ENCODE peak calls at places on chromosomes 12 and 14, in four cellular contexts. One of them, this sample, is unnamed.

GRCh38 chr12:105291531-105291930 is 39.0 kb upstream of the C12orf75 start:
- DNase-seq in HepG2: no peak
- DNase-seq in HCT116: no peak
- DNase-seq in astrocyte: no peak
- DNase-seq in this sample: no peak

GRCh38 chr12:71558445-71558844 is 105.2 kb downstream of the ZFC3H1 start:
- DNase-seq in HepG2: no peak
- DNase-seq in HCT116: no peak
- DNase-seq in astrocyte: peak
- DNase-seq in this sample: no peak

GRCh38 chr12:46556105-46556559 is 183.6 kb upstream of the SLC38A2 start:
- DNase-seq in HepG2: peak
- DNase-seq in HCT116: peak
- DNase-seq in astrocyte: peak
- DNase-seq in this sample: no peak

GRCh38 chr12:31362759-31363415 is 36.9 kb upstream of the SINHCAF start:
- DNase-seq in HepG2: peak
- DNase-seq in HCT116: no peak
- DNase-seq in astrocyte: no peak
- DNase-seq in this sample: peak

GRCh38 chr12:46965137-46965536 is 114.3 kb upstream of the PCED1B start:
- DNase-seq in HepG2: no peak
- DNase-seq in HCT116: no peak
- DNase-seq in astrocyte: peak
- DNase-seq in this sample: no peak

GRCh38 chr12:128613821-128614220 is 209.9 kb downstream of the SLC15A4 start:
- DNase-seq in HepG2: no peak
- DNase-seq in HCT116: no peak
- DNase-seq in astrocyte: no peak
- DNase-seq in this sample: no peak

GRCh38 chr12:95083938-95084337 is 10.5 kb upstream of the NR2C1 start:
- DNase-seq in HepG2: no peak
- DNase-seq in HCT116: no peak
- DNase-seq in astrocyte: peak
- DNase-seq in this sample: peak

GRCh38 chr12:101004891-101005290 is 205.1 kb downstream of the SLC5A8 start:
- DNase-seq in HepG2: no peak
- DNase-seq in HCT116: no peak
- DNase-seq in astrocyte: no peak
- DNase-seq in this sample: no peak

GRCh38 chr14:21093769-21094681 is 4.4 kb downstream of the ZNF219 start:
- DNase-seq in HepG2: no peak
- DNase-seq in HCT116: no peak
- DNase-seq in astrocyte: no peak
- DNase-seq in this sample: peak

GRCh38 chr14:75751291-75751690 is 90.2 kb downstream of the TTLL5 start:
- DNase-seq in HepG2: no peak
- DNase-seq in HCT116: no peak
- DNase-seq in astrocyte: peak
- DNase-seq in this sample: no peak

GRCh38 chr12:108594-108993 is 42.0 kb downstream of the IQSEC3 start:
- DNase-seq in HepG2: no peak
- DNase-seq in HCT116: no peak
- DNase-seq in astrocyte: no peak
- DNase-seq in this sample: peak

GRCh38 chr12:64433915-64434314 is 18.0 kb upstream of the TBK1 start:
- DNase-seq in HepG2: no peak
- DNase-seq in HCT116: no peak
- DNase-seq in astrocyte: no peak
- DNase-seq in this sample: no peak

GRCh38 chr12:52058631-52059324 is 7.5 kb downstream of the NR4A1 start:
- DNase-seq in HepG2: no peak
- DNase-seq in HCT116: no peak
- DNase-seq in astrocyte: no peak
- DNase-seq in this sample: no peak

GRCh38 chr14:99930420-99931274 is 134.6 kb upstream of the EVL start:
- DNase-seq in HepG2: no peak
- DNase-seq in HCT116: no peak
- DNase-seq in astrocyte: peak
- DNase-seq in this sample: no peak

GRCh38 chr14:64860039-64860438 is 19.7 kb downstream of the SPTB start:
- DNase-seq in HepG2: no peak
- DNase-seq in HCT116: no peak
- DNase-seq in astrocyte: no peak
- DNase-seq in this sample: no peak

GRCh38 chr12:82740129-82741000 is 53.7 kb downstream of the TMTC2 start:
- DNase-seq in HepG2: no peak
- DNase-seq in HCT116: peak
- DNase-seq in astrocyte: peak
- DNase-seq in this sample: no peak

GRCh38 chr14:70822706-70823185 is 13.4 kb upstream of the MAP3K9 start:
- DNase-seq in HepG2: no peak
- DNase-seq in HCT116: no peak
- DNase-seq in astrocyte: no peak
- DNase-seq in this sample: peak

DNA sequence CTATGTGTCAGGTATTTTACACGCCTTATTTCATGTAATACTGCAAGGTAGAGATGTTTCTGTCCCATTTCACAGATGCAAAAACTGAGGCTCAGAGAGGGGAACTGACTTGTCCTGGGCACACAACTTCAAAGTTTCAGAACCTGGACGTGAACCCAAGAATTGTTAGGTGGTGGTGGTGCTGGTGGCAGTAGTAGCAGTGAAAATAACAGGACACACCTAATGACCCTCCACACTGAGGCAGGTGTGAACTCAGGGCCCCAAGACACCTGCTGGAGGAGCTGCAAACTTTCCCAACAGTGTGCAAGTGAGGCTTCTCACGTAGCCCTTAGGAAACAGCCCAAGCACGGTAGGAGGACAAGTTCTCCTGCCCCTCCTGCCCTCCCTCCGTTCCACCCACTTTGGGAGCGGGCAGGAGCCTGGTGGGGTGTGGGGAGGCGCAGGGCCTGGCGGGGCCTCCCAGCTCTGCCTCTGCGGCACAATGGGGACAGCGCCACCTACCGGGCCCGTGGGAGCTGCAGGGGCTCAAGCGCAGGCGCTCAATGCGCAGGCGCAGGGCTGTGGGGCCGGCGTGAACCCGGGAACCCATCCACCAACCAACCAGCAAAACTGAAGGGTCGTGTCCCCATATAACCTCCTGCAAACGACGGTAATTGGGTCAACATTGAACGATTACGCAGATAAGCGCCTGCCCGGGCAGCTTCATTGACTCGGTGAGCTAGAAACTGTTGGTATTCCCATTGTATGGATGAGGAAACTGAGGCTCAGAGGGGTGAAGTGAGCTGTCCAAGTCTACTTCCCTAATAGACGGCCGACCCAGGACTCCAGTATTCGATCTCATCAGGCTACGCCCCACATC is 12.0 kb upstream of the TRPV4 start:
- DNase-seq in HepG2: peak
- DNase-seq in HCT116: peak
- DNase-seq in astrocyte: peak
- DNase-seq in this sample: peak
- H3K9ac ChIP-seq in HepG2: peak
- H3K9ac ChIP-seq in HCT116: no peak
- H3K9ac ChIP-seq in astrocyte: peak
- H3K9ac ChIP-seq in this sample: peak

DNA sequence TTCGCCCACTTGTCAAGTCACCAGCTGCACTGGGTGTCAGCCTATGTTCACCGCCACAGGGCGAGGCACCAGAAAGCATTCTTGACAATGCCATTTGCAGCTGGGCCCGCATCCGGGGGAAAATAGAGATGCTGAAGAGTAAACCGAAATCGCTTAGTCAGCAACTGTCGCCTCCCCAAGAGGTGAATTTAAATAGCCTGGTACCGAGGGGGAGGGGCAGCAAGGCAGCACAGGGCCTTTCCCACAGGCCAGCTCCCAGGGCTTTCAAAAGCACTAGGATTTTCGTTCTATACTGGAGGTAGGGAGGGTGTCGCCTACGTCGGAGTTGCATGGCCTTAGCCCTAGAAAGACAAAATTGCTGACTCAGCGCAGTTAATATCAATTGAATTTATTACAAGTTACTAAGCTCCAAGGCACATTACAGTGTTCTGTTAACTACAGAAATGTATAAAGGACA is 4.3 kb downstream of the IRF2BPL start:
- DNase-seq in HepG2: peak
- DNase-seq in HCT116: no peak
- DNase-seq in astrocyte: peak
- DNase-seq in this sample: peak
- H3K4me3 ChIP-seq in HepG2: peak
- H3K4me3 ChIP-seq in HCT116: no peak
- H3K4me3 ChIP-seq in astrocyte: peak
- H3K4me3 ChIP-seq in this sample: peak

DNA sequence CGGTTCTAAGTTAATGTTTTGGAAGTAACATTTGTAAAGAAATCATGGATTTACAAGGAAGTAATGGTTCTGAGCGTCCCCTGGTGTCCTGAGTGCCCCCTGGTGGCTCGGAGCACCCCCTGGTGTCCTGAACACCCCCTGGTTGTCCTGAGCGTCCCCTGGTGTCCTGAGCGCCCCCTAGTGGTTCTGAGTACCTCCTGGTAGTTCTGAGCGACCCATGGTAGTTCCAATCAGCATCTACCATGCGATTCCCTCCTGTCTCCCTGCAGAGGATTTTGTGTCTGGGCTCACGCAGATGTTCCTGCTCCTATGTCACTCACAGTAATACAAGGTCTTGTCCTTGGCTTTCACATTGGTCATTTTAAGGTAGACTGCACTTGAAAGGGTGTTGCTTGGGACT is 1352.9 kb downstream of the TMEM121 start:
- DNase-seq in HepG2: peak
- DNase-seq in HCT116: peak
- DNase-seq in astrocyte: no peak
- DNase-seq in this sample: peak
- TF ChIP-seq CTCF in HepG2: peak
- TF ChIP-seq CTCF in HCT116: peak
- TF ChIP-seq CTCF in astrocyte: peak
- TF ChIP-seq CTCF in this sample: peak

GRCh38 chr14:84254205-84254788 is 1275.6 kb upstream of the FLRT2 start:
- DNase-seq in HepG2: no peak
- DNase-seq in HCT116: no peak
- DNase-seq in astrocyte: no peak
- DNase-seq in this sample: no peak
- H3K9ac ChIP-seq in HepG2: no peak
- H3K9ac ChIP-seq in HCT116: no peak
- H3K9ac ChIP-seq in astrocyte: no peak
- H3K9ac ChIP-seq in this sample: no peak

GRCh38 chr14:88272390-88273019 is 50.6 kb downstream of the KCNK10 start:
- DNase-seq in HepG2: no peak
- DNase-seq in HCT116: no peak
- DNase-seq in astrocyte: no peak
- DNase-seq in this sample: no peak

GRCh38 chr14:88266474-88266873 is 56.6 kb downstream of the KCNK10 start:
- DNase-seq in HepG2: no peak
- DNase-seq in HCT116: no peak
- DNase-seq in astrocyte: no peak
- DNase-seq in this sample: no peak

GRCh38 chr14:88270781-88271180 is 52.3 kb downstream of the KCNK10 start:
- DNase-seq in HepG2: peak
- DNase-seq in HCT116: no peak
- DNase-seq in astrocyte: no peak
- DNase-seq in this sample: peak

GRCh38 chr14:88271205-88271604 is 51.9 kb downstream of the KCNK10 start:
- DNase-seq in HepG2: no peak
- DNase-seq in HCT116: no peak
- DNase-seq in astrocyte: no peak
- DNase-seq in this sample: no peak

DNA sequence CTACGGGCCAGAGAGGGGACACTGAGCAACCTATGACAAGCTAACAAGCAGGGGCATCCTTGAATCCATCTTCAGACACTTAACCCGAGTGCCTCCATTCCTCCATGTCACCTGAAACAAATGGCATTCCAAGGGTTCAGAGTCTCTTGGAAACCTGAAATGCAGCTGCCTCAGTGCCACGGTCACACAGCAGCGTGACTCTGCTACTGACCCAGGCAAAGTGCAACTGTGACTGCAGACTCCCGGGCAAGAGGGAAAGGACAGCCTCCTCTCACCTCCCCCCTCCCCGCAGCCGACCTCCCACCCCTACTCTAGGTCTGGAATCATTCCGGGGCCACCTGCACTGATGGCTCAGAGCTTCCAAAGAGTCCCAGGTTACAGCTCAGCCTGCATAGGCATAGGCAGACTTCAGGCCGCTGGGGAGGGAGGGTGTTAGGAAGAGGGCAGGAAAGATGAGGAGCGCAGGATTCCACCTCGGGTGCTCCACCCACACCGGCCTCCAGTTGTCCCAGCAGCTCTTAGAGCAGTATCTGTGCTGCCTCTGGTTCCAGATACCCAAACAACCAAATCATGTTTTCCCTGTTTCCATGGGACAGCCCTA is 53.2 kb downstream of the KCNK10 start:
- DNase-seq in HepG2: no peak
- DNase-seq in HCT116: no peak
- DNase-seq in astrocyte: no peak
- DNase-seq in this sample: peak
- H3K4me3 ChIP-seq in HepG2: no peak
- H3K4me3 ChIP-seq in HCT116: no peak
- H3K4me3 ChIP-seq in astrocyte: no peak
- H3K4me3 ChIP-seq in this sample: no peak

This sample was measured in colonic mucosa.